ENCODE peak calls at places on chromosomes 7 and 10, in seven cellular contexts. G, Z, L, K, B, M and V are unnamed samples.

GRCh38 chr10:126321455-126321854 is 66.8 kb downstream of the ADAM12 start:
- DNase-seq in G (no peak), Z (no peak), L (peak; percentile 75), K (peak; percentile 11), B (peak; percentile 63), M (no peak), V (no peak)

GRCh38 chr7:103076767-103077166 is 1.8 kb downstream of the ARMC10 start:
- DNase-seq in G (no peak), Z (no peak), L (no peak), K (peak; percentile 3), B (no peak), M (no peak), V (no peak)

GRCh38 chr10:110861930-110862677 is 9.6 kb upstream of the PDCD4 start:
- DNase-seq in G (no peak), Z (no peak), L (no peak), K (peak; percentile 17), B (no peak), M (no peak), V (no peak)

GRCh38 chr7:63925626-63926460 is 72.8 kb upstream of the ZNF722 start:
- DNase-seq in G (no peak), Z (peak; percentile 57), L (no peak), K (peak; percentile 2), B (no peak), M (no peak), V (no peak)

GRCh38 chr10:14186245-14186644 is 144.5 kb downstream of the FRMD4A start:
- DNase-seq in G (no peak), Z (peak; percentile 37), L (no peak), K (peak; percentile 43), B (no peak), M (no peak), V (no peak)

GRCh38 chr7:132083126-132084123 is 492.8 kb downstream of the PLXNA4 start:
- DNase-seq in G (no peak), Z (no peak), L (no peak), K (no peak), B (no peak), M (no peak), V (no peak)

GRCh38 chr7:130151591-130152269 is 53.5 kb downstream of the TMEM209 start:
- DNase-seq in G (no peak), Z (peak; percentile 40), L (peak; percentile 22), K (peak; percentile 36), B (no peak), M (no peak), V (no peak)

GRCh38 chr7:54811016-54811924 is 52.3 kb upstream of the SEC61G start:
- DNase-seq in G (no peak), Z (peak; percentile 21), L (peak; percentile 90), K (peak; percentile 94), B (no peak), M (no peak), V (no peak)

GRCh38 chr10:17019696-17020095 is 109.9 kb downstream of the CUBN start:
- DNase-seq in G (no peak), Z (no peak), L (no peak), K (no peak), B (no peak), M (no peak), V (no peak)

GRCh38 chr10:110959379-110960332 is 40.3 kb downstream of the SHOC2 start:
- DNase-seq in G (no peak), Z (no peak), L (peak; percentile 39), K (no peak), B (no peak), M (no peak), V (no peak)

GRCh38 chr10:42875792-42876191 is 93.2 kb downstream of the BMS1 start:
- DNase-seq in G (no peak), Z (no peak), L (peak; percentile 3), K (no peak), B (no peak), M (peak; percentile 53), V (no peak)

GRCh38 chr10:20622522-20623270 is 274.4 kb downstream of the NEBL start:
- DNase-seq in G (no peak), Z (no peak), L (no peak), K (peak; percentile 41), B (no peak), M (peak; percentile 23), V (no peak)

GRCh38 chr7:28700790-28701203 is 257.3 kb downstream of the TRIL start:
- DNase-seq in G (no peak), Z (no peak), L (no peak), K (peak; percentile 29), B (peak; percentile 51), M (no peak), V (no peak)

GRCh38 chr7:98394377-98394836 is 6.5 kb downstream of the BAIAP2L1 start:
- DNase-seq in G (no peak), Z (no peak), L (peak; percentile 54), K (peak; percentile 94), B (no peak), M (peak; percentile 24), V (no peak)

GRCh38 chr10:23412223-23412622 is 26.7 kb upstream of the OTUD1 start:
- DNase-seq in G (no peak), Z (peak; percentile 18), L (peak; percentile 54), K (peak; percentile 48), B (no peak), M (no peak), V (no peak)

GRCh38 chr10:71135276-71135675 is 77.1 kb upstream of the UNC5B start:
- DNase-seq in G (no peak), Z (no peak), L (no peak), K (no peak), B (no peak), M (no peak), V (no peak)

GRCh38 chr10:130372866-130373265 is 236.7 kb downstream of the GLRX3 start:
- DNase-seq in G (no peak), Z (no peak), L (no peak), K (no peak), B (no peak), M (no peak), V (no peak)

GRCh38 chr10:48309711-48310226 is 3.3 kb downstream of the MAPK8 start:
- DNase-seq in G (peak; percentile 44), Z (peak; percentile 54), L (peak; percentile 43), K (peak; percentile 72), B (no peak), M (peak; percentile 43), V (peak; percentile 33)

GRCh38 chr10:74784462-74784861 is 41.9 kb upstream of the KAT6B start:
- DNase-seq in G (no peak), Z (no peak), L (no peak), K (no peak), B (no peak), M (no peak), V (no peak)

GRCh38 chr10:43048301-43049051 is 28.4 kb upstream of the RET start:
- DNase-seq in G (no peak), Z (no peak), L (no peak), K (peak; percentile 15), B (no peak), M (no peak), V (no peak)

GRCh38 chr10:132394201-132394811 is 2.7 kb upstream of the PWWP2B start:
- DNase-seq in G (no peak), Z (no peak), L (no peak), K (no peak), B (no peak), M (no peak), V (no peak)

GRCh38 chr10:112716924-112717348 is 233.1 kb upstream of the TCF7L2 start:
- DNase-seq in G (no peak), Z (no peak), L (peak; percentile 76), K (peak; percentile 79), B (no peak), M (peak; percentile 73), V (no peak)

GRCh38 chr10:72348282-72348681 is 6.4 kb downstream of the DNAJB12 start:
- DNase-seq in G (no peak), Z (no peak), L (no peak), K (no peak), B (no peak), M (no peak), V (no peak)

GRCh38 chr7:135414850-135415439 is 95.0 kb downstream of the CNOT4 start:
- DNase-seq in G (no peak), Z (peak; percentile 69), L (peak; percentile 70), K (peak; percentile 82), B (peak; percentile 60), M (peak; percentile 60), V (no peak)
- TF ChIP-seq CTCF in G (peak; percentile 34), Z (peak; percentile 53), L (peak; percentile 67), K (peak; percentile 68), B (peak; percentile 68), M (peak; percentile 47), V (peak; percentile 59)

GRCh38 chr7:147376152-147376551 is 1214.4 kb upstream of the C7orf33 start:
- DNase-seq in G (no peak), Z (no peak), L (no peak), K (no peak), B (no peak), M (no peak), V (no peak)
- TF ChIP-seq CTCF in G (no peak), Z (no peak), L (no peak), K (no peak), B (no peak), M (no peak), V (no peak)

GRCh38 chr10:109450702-109451101 is 472.6 kb downstream of the XPNPEP1 start:
- DNase-seq in G (no peak), Z (no peak), L (no peak), K (no peak), B (no peak), M (no peak), V (no peak)

GRCh38 chr10:109454691-109455090 is 468.6 kb downstream of the XPNPEP1 start:
- DNase-seq in G (no peak), Z (no peak), L (no peak), K (no peak), B (no peak), M (no peak), V (no peak)

GRCh38 chr10:109456566-109457361 is 466.5 kb downstream of the XPNPEP1 start:
- DNase-seq in G (peak; percentile 12), Z (no peak), L (no peak), K (no peak), B (no peak), M (peak; percentile 18), V (no peak)

GRCh38 chr10:109451879-109452278 is 471.4 kb downstream of the XPNPEP1 start:
- DNase-seq in G (no peak), Z (no peak), L (no peak), K (no peak), B (no peak), M (no peak), V (no peak)
- TF ChIP-seq CTCF in G (no peak), Z (no peak), L (no peak), K (no peak), B (no peak), M (no peak), V (no peak)

GRCh38 chr7:1884583-1885350 is 214.7 kb downstream of the ELFN1 start:
- DNase-seq in G (no peak), Z (no peak), L (no peak), K (no peak), B (no peak), M (no peak), V (no peak)

GRCh38 chr7:1882451-1882850 is 212.4 kb downstream of the ELFN1 start:
- DNase-seq in G (no peak), Z (no peak), L (no peak), K (no peak), B (no peak), M (no peak), V (no peak)

GRCh38 chr7:1885465-1886226 is 215.6 kb downstream of the ELFN1 start:
- DNase-seq in G (no peak), Z (no peak), L (no peak), K (no peak), B (no peak), M (no peak), V (no peak)

GRCh38 chr7:1883031-1883761 is 213.1 kb downstream of the ELFN1 start:
- DNase-seq in G (no peak), Z (no peak), L (peak; percentile 64), K (peak; percentile 46), B (peak; percentile 40), M (no peak), V (no peak)

GRCh38 chr7:1883834-1884582 is 213.9 kb downstream of the ELFN1 start:
- DNase-seq in G (no peak), Z (no peak), L (no peak), K (peak; percentile 9), B (no peak), M (no peak), V (no peak)
- TF ChIP-seq CTCF in G (no peak), Z (no peak), L (no peak), K (peak; percentile 31), B (no peak), M (no peak), V (no peak)